ENCODE peak calls at places on chromosome 1, in six cellular contexts. One of them, this sample, is unnamed.

GRCh38 chr1:150562384-150563339 is 13.5 kb downstream of the ADAMTSL4 start:
- DNase-seq in PC-3: peak
- DNase-seq in mesenchymal stem cell: peak
- DNase-seq in fibroblast of lung: no peak
- DNase-seq in OCI-LY7: peak
- DNase-seq in SK-N-SH: no peak
- DNase-seq in this sample: no peak

GRCh38 chr1:19356266-19356665 is 44.1 kb downstream of the SLC66A1 start:
- DNase-seq in PC-3: no peak
- DNase-seq in mesenchymal stem cell: no peak
- DNase-seq in fibroblast of lung: no peak
- DNase-seq in OCI-LY7: no peak
- DNase-seq in SK-N-SH: no peak
- DNase-seq in this sample: no peak

GRCh38 chr1:154759196-154759595 is 110.9 kb downstream of the KCNN3 start:
- DNase-seq in PC-3: no peak
- DNase-seq in mesenchymal stem cell: no peak
- DNase-seq in fibroblast of lung: no peak
- DNase-seq in OCI-LY7: no peak
- DNase-seq in SK-N-SH: no peak
- DNase-seq in this sample: no peak

GRCh38 chr1:1630965-1631792 is 794 bp upstream of the MMP23B start:
- DNase-seq in PC-3: peak
- DNase-seq in mesenchymal stem cell: peak
- DNase-seq in fibroblast of lung: peak
- DNase-seq in OCI-LY7: no peak
- DNase-seq in SK-N-SH: peak
- DNase-seq in this sample: no peak

GRCh38 chr1:214590696-214591095 is 12.3 kb upstream of the CENPF start:
- DNase-seq in PC-3: peak
- DNase-seq in mesenchymal stem cell: no peak
- DNase-seq in fibroblast of lung: no peak
- DNase-seq in OCI-LY7: no peak
- DNase-seq in SK-N-SH: no peak
- DNase-seq in this sample: no peak

GRCh38 chr1:36766481-36766880 is 267.8 kb downstream of the GRIK3 start:
- DNase-seq in PC-3: no peak
- DNase-seq in mesenchymal stem cell: no peak
- DNase-seq in fibroblast of lung: no peak
- DNase-seq in OCI-LY7: no peak
- DNase-seq in SK-N-SH: no peak
- DNase-seq in this sample: no peak

GRCh38 chr1:10108948-10109347 is 76.2 kb downstream of the UBE4B start:
- DNase-seq in PC-3: no peak
- DNase-seq in mesenchymal stem cell: no peak
- DNase-seq in fibroblast of lung: no peak
- DNase-seq in OCI-LY7: no peak
- DNase-seq in SK-N-SH: no peak
- DNase-seq in this sample: no peak

GRCh38 chr1:226549937-226550670 is 1.5 kb downstream of the STUM start:
- DNase-seq in PC-3: peak
- DNase-seq in mesenchymal stem cell: peak
- DNase-seq in fibroblast of lung: peak
- DNase-seq in OCI-LY7: peak
- DNase-seq in SK-N-SH: peak
- DNase-seq in this sample: no peak

GRCh38 chr1:59058681-59059441 is 238.0 kb upstream of the FGGY start:
- DNase-seq in PC-3: no peak
- DNase-seq in mesenchymal stem cell: peak
- DNase-seq in fibroblast of lung: no peak
- DNase-seq in OCI-LY7: no peak
- DNase-seq in SK-N-SH: no peak
- DNase-seq in this sample: no peak

GRCh38 chr1:76957961-76958360 is 90.7 kb downstream of the ST6GALNAC5 start:
- DNase-seq in PC-3: no peak
- DNase-seq in mesenchymal stem cell: no peak
- DNase-seq in fibroblast of lung: no peak
- DNase-seq in OCI-LY7: no peak
- DNase-seq in SK-N-SH: no peak
- DNase-seq in this sample: no peak

GRCh38 chr1:154574715-154575114 is 7.1 kb downstream of the CHRNB2 start:
- DNase-seq in PC-3: peak
- DNase-seq in mesenchymal stem cell: peak
- DNase-seq in fibroblast of lung: peak
- DNase-seq in OCI-LY7: peak
- DNase-seq in SK-N-SH: peak
- DNase-seq in this sample: no peak

GRCh38 chr1:115062542-115063004 is 26.7 kb downstream of the TSPAN2 start:
- DNase-seq in PC-3: peak
- DNase-seq in mesenchymal stem cell: no peak
- DNase-seq in fibroblast of lung: no peak
- DNase-seq in OCI-LY7: no peak
- DNase-seq in SK-N-SH: no peak
- DNase-seq in this sample: peak

DNA sequence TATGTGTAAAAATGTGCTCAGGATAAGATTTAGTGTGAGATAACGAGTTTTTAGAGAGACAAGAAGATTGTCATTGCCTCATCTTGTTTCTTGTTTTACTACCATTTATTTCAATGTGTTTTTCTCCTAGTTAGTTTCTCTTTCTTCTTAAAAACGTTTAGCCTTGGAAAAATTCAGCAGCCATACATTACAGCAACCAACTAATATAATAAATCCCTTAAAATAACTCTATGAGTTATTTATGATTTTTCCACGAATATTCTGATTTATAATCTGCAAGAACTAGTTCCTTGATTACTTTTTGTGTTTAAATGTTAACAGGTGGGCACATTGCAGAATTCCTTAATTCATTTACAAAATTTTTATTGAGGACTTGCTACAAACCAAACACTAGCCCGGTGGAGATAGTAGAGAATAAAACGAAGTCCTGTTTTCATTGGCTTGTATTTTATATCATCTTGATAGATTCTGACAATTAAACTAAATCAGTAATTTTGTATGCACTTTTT is 118.9 kb downstream of the OSBPL9 start:
- DNase-seq in PC-3: no peak
- DNase-seq in mesenchymal stem cell: no peak
- DNase-seq in fibroblast of lung: no peak
- DNase-seq in OCI-LY7: no peak
- DNase-seq in SK-N-SH: no peak
- DNase-seq in this sample: no peak
- H3K27ac ChIP-seq in PC-3: no peak
- H3K27ac ChIP-seq in mesenchymal stem cell: no peak
- H3K27ac ChIP-seq in fibroblast of lung: no peak
- H3K27ac ChIP-seq in OCI-LY7: no peak
- H3K27ac ChIP-seq in SK-N-SH: no peak
- H3K27ac ChIP-seq in this sample: peak

GRCh38 chr1:46396429-46397398 is 2.6 kb downstream of the FAAH start:
- DNase-seq in PC-3: no peak
- DNase-seq in mesenchymal stem cell: no peak
- DNase-seq in fibroblast of lung: peak
- DNase-seq in OCI-LY7: no peak
- DNase-seq in SK-N-SH: peak
- DNase-seq in this sample: no peak

GRCh38 chr1:46394872-46395465 is 852 bp downstream of the FAAH start:
- DNase-seq in PC-3: no peak
- DNase-seq in mesenchymal stem cell: no peak
- DNase-seq in fibroblast of lung: no peak
- DNase-seq in OCI-LY7: no peak
- DNase-seq in SK-N-SH: no peak
- DNase-seq in this sample: no peak

GRCh38 chr1:46393510-46393909 is 607 bp upstream of the FAAH start:
- DNase-seq in PC-3: no peak
- DNase-seq in mesenchymal stem cell: no peak
- DNase-seq in fibroblast of lung: no peak
- DNase-seq in OCI-LY7: peak
- DNase-seq in SK-N-SH: peak
- DNase-seq in this sample: no peak

GRCh38 chr1:46399307-46399706 is 5.2 kb downstream of the FAAH start:
- DNase-seq in PC-3: no peak
- DNase-seq in mesenchymal stem cell: no peak
- DNase-seq in fibroblast of lung: no peak
- DNase-seq in OCI-LY7: peak
- DNase-seq in SK-N-SH: peak
- DNase-seq in this sample: no peak

DNA sequence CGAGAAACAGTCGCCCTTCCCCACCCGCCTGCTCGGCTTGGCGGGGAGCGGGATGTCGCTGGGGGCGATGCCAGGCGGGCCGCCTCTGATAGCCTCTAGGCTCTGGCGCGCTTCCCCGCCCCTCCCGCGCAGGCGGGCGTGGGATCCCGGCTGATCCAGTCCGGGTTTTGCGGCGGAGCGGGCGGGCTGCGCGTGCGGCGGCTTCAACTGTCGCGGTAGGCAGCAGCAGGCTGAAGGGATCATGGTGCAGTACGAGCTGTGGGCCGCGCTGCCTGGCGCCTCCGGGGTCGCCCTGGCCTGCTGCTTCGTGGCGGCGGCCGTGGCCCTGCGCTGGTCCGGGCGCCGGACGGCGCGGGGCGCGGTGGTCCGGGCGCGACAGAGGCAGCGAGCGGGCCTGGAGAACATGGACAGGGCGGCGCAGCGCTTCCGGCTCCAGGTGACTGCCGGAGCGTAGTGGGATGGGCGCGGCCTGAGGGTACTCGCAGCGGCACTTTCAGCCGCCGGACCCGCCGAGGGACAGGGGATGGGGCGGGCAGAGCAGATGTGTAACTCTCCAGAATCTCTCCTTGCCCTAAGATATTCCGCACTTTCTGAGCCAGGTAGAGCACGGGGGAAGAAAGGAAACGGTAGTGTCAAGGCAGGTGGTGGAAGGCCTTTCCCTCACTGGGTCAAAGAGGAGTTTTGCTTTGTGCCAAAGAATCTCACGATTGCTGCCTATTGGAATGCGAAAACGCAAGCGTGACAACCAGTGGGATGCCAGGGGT is at the start of gene FAAH:
- DNase-seq in PC-3: no peak
- DNase-seq in mesenchymal stem cell: peak
- DNase-seq in fibroblast of lung: peak
- DNase-seq in OCI-LY7: peak
- DNase-seq in SK-N-SH: peak
- DNase-seq in this sample: no peak
- H3K4me3 ChIP-seq in PC-3: no peak
- H3K4me3 ChIP-seq in mesenchymal stem cell: peak
- H3K4me3 ChIP-seq in fibroblast of lung: peak
- H3K4me3 ChIP-seq in OCI-LY7: peak
- H3K4me3 ChIP-seq in SK-N-SH: no peak
- H3K4me3 ChIP-seq in this sample: peak

GRCh38 chr1:232452137-232452536 is 177.8 kb downstream of the SIPA1L2 start:
- DNase-seq in PC-3: no peak
- DNase-seq in mesenchymal stem cell: no peak
- DNase-seq in fibroblast of lung: no peak
- DNase-seq in OCI-LY7: no peak
- DNase-seq in SK-N-SH: no peak
- DNase-seq in this sample: no peak

GRCh38 chr1:232447125-232447524 is 182.8 kb downstream of the SIPA1L2 start:
- DNase-seq in PC-3: no peak
- DNase-seq in mesenchymal stem cell: no peak
- DNase-seq in fibroblast of lung: no peak
- DNase-seq in OCI-LY7: no peak
- DNase-seq in SK-N-SH: peak
- DNase-seq in this sample: no peak

GRCh38 chr1:232445361-232446106 is 184.4 kb downstream of the SIPA1L2 start:
- DNase-seq in PC-3: no peak
- DNase-seq in mesenchymal stem cell: no peak
- DNase-seq in fibroblast of lung: no peak
- DNase-seq in OCI-LY7: no peak
- DNase-seq in SK-N-SH: no peak
- DNase-seq in this sample: no peak

GRCh38 chr1:232454487-232454886 is 175.4 kb downstream of the SIPA1L2 start:
- DNase-seq in PC-3: no peak
- DNase-seq in mesenchymal stem cell: no peak
- DNase-seq in fibroblast of lung: no peak
- DNase-seq in OCI-LY7: no peak
- DNase-seq in SK-N-SH: no peak
- DNase-seq in this sample: no peak

DNA sequence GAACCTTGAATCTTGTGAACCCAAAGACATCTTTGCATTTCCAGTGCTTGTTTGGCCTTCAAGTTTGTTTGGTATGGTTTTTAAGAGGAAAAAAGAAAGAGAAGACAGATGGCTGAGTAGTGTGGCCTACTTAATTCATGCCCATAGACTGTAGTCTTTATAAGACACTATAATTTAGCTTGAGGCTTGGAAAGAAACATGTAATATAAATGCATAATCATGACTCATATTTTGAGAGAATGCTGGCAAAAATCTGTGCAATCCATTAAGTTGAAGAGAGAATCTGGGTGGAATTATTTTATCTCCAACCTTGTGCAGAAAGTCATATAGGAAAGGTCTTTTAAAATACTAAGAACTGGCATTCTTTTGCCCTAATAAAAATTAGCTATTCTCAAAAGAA is 179.3 kb downstream of the SIPA1L2 start:
- DNase-seq in PC-3: peak
- DNase-seq in mesenchymal stem cell: no peak
- DNase-seq in fibroblast of lung: peak
- DNase-seq in OCI-LY7: no peak
- DNase-seq in SK-N-SH: no peak
- DNase-seq in this sample: no peak
- H2AFZ ChIP-seq in PC-3: no peak
- H2AFZ ChIP-seq in mesenchymal stem cell: no peak
- H2AFZ ChIP-seq in fibroblast of lung: no peak
- H2AFZ ChIP-seq in OCI-LY7: no peak
- H2AFZ ChIP-seq in SK-N-SH: no peak
- H2AFZ ChIP-seq in this sample: no peak

GRCh38 chr1:170063109-170063826 is 11.2 kb downstream of the KIFAP3 start:
- DNase-seq in PC-3: peak
- DNase-seq in mesenchymal stem cell: no peak
- DNase-seq in fibroblast of lung: peak
- DNase-seq in OCI-LY7: no peak
- DNase-seq in SK-N-SH: no peak
- DNase-seq in this sample: peak

GRCh38 chr1:170071378-170071777 is 3.1 kb downstream of the KIFAP3 start:
- DNase-seq in PC-3: no peak
- DNase-seq in mesenchymal stem cell: no peak
- DNase-seq in fibroblast of lung: no peak
- DNase-seq in OCI-LY7: peak
- DNase-seq in SK-N-SH: no peak
- DNase-seq in this sample: no peak

GRCh38 chr1:170068923-170069322 is 5.6 kb downstream of the KIFAP3 start:
- DNase-seq in PC-3: no peak
- DNase-seq in mesenchymal stem cell: no peak
- DNase-seq in fibroblast of lung: no peak
- DNase-seq in OCI-LY7: no peak
- DNase-seq in SK-N-SH: no peak
- DNase-seq in this sample: no peak

DNA sequence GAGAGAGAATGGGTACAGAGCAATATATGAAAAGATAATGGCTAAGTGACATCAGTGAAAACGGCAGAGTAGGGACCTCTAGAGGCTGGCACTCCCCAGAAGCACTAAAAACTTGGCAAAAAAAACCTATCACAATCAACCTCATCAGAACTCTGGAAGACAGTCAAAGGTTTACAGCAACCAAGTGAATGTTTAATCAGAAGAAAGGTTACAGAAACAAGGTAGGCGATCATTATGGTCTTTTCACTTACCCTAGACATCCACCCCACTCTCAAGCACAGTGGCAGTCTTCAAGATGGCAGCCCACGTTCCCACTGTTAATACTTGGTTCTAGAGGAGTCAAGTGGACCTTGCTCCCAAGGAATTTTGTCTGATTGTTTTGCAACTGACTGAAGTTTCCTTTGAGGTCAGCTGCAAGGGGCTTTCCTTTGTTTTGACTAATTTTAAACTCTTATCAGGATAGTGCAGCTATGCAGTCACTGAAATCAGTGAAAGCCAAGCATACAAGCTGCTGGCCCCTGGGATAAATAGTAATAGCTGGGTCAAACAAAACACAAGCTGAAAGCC is 7.2 kb downstream of the KIFAP3 start:
- DNase-seq in PC-3: no peak
- DNase-seq in mesenchymal stem cell: no peak
- DNase-seq in fibroblast of lung: no peak
- DNase-seq in OCI-LY7: no peak
- DNase-seq in SK-N-SH: no peak
- DNase-seq in this sample: no peak
- H3K27ac ChIP-seq in PC-3: no peak
- H3K27ac ChIP-seq in mesenchymal stem cell: no peak
- H3K27ac ChIP-seq in fibroblast of lung: no peak
- H3K27ac ChIP-seq in OCI-LY7: no peak
- H3K27ac ChIP-seq in SK-N-SH: no peak
- H3K27ac ChIP-seq in this sample: no peak

This sample was measured in PC-9.